ENCODE peak calls at places on chromosomes 12 and 14, in five cellular contexts. Q is left ventricle myocardium inferior, F is stomach, H is thyroid gland, R is BE2C. I is an unnamed sample. For H3K4me1 and H3K9me3, the result is how much of the 10 kb centered on the place peaks cover.

GRCh38 chr12:109197327-109197726 is 80.9 kb downstream of the ACACB start:
- DNase-seq in Q (no peak), F (no peak), H (no peak), R (no peak), I (no peak)

GRCh38 chr12:31768046-31768445 is 39.2 kb upstream of the AMN1 start:
- DNase-seq in Q (no peak), F (no peak), H (no peak), R (no peak), I (no peak)

GRCh38 chr14:72711936-72712335 is 182.0 kb downstream of the DPF3 start:
- DNase-seq in Q (no peak), F (no peak), H (no peak), R (no peak), I (no peak)

GRCh38 chr12:107635139-107635538 is 50.5 kb upstream of the PWP1 start:
- DNase-seq in Q (no peak), F (no peak), H (peak), R (no peak), I (no peak)

GRCh38 chr12:92185052-92185451 is 39.4 kb upstream of the BTG1 start:
- DNase-seq in Q (no peak), F (no peak), H (no peak), R (no peak), I (no peak)

GRCh38 chr12:5318874-5319273 is 113.0 kb upstream of the NTF3 start:
- DNase-seq in Q (no peak), F (no peak), H (no peak), R (no peak), I (no peak)

GRCh38 chr14:50396636-50397460 is at the start of gene CDKL1:
- DNase-seq in Q (peak), F (peak), H (peak), R (peak), I (peak)

GRCh38 chr12:9742665-9743064 is 9.8 kb upstream of the CLECL1 start:
- DNase-seq in Q (no peak), F (peak), H (no peak), R (no peak), I (no peak)

GRCh38 chr12:88237954-88238353 is 95.8 kb downstream of the TMTC3 start:
- DNase-seq in Q (no peak), F (no peak), H (no peak), R (no peak), I (no peak)

GRCh38 chr12:117040496-117040895 is 58.7 kb downstream of the TESC start:
- DNase-seq in Q (peak), F (no peak), H (no peak), R (no peak), I (no peak)

GRCh38 chr12:25995906-25996305 is 37.4 kb downstream of the RASSF8 start:
- DNase-seq in Q (no peak), F (no peak), H (no peak), R (no peak), I (no peak)

GRCh38 chr12:101616027-101616494 is 21.3 kb downstream of the MYBPC1 start:
- DNase-seq in Q (no peak), F (no peak), H (no peak), R (no peak), I (no peak)

DNA sequence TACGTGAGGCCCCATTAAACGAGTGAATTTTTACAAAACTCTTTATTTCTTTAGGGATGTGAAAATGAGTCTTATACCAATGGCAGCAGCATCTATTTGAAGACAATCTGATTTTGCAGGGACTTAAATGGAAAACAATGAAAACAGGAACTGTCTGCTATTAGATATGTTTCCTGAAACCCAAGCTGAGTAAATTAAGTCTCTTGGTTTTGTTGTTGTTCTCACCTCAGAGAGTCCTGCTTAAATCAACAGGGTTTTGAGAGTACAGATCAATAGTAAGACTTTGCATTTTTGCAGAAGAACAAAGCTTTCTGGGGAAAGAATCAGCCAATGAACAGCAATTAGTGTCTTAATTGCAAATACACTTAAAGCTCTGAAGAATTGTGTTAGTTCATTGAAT is 39.1 kb upstream of the LGR5 start:
- DNase-seq in Q (no peak), F (no peak), H (no peak), R (no peak), I (no peak)
- H3K4me3 ChIP-seq in Q (no peak), F (no peak), H (no peak), R (no peak), I (no peak)

DNA sequence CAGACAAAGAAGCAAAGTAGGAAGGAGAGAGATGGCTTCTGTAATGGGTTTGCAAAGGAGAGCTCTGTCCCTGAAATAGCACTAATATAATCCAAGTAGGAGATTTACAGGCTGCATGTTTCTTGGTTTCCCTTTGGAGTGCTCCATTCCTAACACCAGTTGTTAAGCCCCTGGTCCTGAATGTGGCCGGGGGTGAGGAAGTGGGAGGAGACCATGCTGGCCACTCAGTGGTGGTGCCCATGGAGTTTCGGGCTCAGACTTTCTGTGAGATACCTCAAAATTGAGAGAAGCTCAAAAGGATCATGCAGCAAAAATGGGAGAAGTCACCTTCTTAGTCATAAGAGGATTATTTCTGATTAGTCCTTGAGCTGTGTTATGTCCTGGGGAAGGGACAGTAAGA is 88.5 kb downstream of the DAD1 start:
- DNase-seq in Q (no peak), F (no peak), H (no peak), R (no peak), I (no peak)
- H3K4me1 ChIP-seq in Q (half or more), F (under half), H (under half), R (under half), I (under half)

GRCh38 chr14:20191396-20191795 is 700 bp downstream of the OR11G2 start:
- DNase-seq in Q (no peak), F (no peak), H (no peak), R (no peak), I (no peak)
- H3K9me3 ChIP-seq in Q (under half), F (under half), H (under half), R (under half), I (under half)

DNA sequence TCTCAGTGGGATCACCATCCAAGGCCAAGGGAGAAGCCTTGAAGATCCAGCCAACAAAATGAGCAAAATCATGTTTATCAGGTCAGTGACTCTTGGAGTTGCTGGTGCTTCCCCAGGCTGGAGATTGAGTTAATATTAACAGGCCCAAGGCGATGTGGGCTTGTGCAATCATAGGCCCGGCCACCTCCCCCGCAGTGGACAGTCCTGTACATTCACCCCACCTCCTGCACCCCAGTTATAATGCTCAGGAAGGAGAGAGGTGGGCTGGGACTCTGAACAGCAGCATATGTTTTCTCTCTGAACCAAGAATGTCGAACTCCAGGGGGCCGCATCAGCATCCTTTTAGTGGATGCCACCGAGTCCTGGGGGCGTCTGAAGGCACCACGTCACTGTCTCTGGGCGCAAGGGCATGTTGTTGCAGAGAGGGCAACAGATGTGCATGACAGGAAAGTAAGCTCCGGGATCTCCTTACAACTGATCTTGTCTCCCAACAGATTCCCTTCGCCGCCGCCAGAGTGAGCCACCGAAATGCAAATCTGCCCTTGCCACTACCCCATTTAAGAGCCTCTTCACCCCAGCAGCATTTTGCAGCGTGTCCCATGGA is 32.2 kb upstream of the SERPINA6 start:
- DNase-seq in Q (peak), F (peak), H (peak), R (no peak), I (peak)
- H3K4me3 ChIP-seq in Q (no peak), F (no peak), H (no peak), R (no peak), I (no peak)

DNA sequence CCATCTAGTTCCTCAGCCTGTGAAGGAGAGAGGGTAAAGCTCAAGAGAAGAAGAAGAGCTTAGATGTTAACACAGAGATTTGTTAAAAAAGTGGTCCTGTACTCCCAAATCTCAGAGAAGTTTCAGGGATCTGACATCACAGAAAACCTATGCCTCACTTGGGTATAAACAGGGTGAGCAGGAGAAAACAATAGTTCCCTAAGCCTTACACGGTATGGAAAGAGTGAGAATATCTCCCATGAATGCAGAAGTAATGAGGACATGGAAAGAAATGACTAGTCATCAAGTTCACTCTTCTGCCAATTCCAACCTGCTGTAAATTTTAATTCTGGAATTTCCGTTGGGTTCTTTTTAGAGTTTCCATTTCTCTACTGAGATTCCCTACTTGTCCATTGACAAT is 6.2 kb upstream of the PTGER2 start:
- DNase-seq in Q (no peak), F (no peak), H (no peak), R (no peak), I (no peak)
- H3K4me1 ChIP-seq in Q (under half), F (under half), H (under half), R (under half), I (under half)

GRCh38 chr14:101057394-101057793 is 153.9 kb upstream of the RTL1 start:
- DNase-seq in Q (no peak), F (no peak), H (no peak), R (no peak), I (no peak)
- H3K9me3 ChIP-seq in Q (under half), F (under half), H (under half), R (under half), I (under half)

GRCh38 chr12:76627346-76628135 is 68.0 kb upstream of the OSBPL8 start:
- DNase-seq in Q (no peak), F (no peak), H (no peak), R (no peak), I (no peak)
- H3K4me3 ChIP-seq in Q (no peak), F (no peak), H (no peak), R (no peak), I (no peak)

DNA sequence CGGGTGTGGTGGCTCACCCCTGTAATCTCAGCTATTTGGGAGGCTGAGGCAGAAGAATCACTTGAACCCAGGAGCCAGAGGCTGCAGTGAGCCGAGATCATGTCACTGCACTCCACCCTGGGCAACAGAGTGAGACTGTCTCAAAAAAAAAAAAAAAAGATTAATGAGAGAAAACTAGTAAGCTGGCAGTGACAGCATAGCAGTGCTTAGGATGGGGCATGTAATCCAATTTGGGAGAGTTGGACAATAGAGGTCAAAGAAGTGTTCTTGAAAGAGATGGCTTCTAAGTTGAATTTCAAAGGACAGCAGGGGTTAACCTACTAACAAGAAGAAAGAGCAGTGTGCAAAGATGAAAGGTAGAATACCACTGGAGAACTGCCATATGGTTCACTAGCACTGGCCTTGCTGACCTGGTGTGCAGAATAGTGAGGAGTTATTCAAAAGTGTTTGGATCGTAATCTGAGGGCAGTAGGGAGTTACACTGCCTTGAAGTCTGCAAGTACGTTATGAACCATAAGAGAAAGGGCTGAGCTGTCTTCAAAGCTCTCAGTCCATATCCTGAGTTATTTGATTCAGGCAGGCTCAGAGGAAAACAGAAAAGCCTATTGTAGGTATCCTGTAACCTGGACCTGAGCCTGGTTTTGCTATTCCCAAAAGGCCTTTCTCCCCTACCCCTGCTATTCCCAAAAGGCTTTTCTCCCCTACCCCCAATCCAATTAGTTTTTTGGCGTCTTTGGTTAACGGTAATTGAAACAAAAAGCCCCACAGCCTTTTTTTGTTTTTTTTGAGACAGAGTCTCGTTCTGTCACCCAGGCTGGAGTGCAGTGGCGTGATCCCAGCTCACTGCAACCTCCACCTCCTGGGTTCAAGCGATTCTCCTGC is 3.4 kb downstream of the XPOT start:
- DNase-seq in Q (no peak), F (no peak), H (no peak), R (no peak), I (no peak)
- H3K4me1 ChIP-seq in Q (under half), F (under half), H (under half), R (under half), I (under half)

I was measured in upper lobe of right lung.